ENCODE peak calls at places on chromosome 11, in ten cellular contexts. R, F, W, H, J, O, L, U, I and M are unnamed samples.

GRCh38 chr11:33804471-33804870 is 30.2 kb upstream of the FBXO3 start:
- DNase-seq in R (no peak), F (no peak), W (no peak), H (no peak), J (no peak), O (no peak), L (no peak), U (no peak), I (no peak), M (no peak)

GRCh38 chr11:72720047-72720446 is 32.2 kb downstream of the ARAP1 start:
- DNase-seq in R (peak), F (no peak), W (peak), H (no peak), J (no peak), O (peak), L (no peak), U (no peak), I (peak), M (no peak)

GRCh38 chr11:68997124-68997994 is 15.7 kb downstream of the MRGPRF start:
- DNase-seq in R (no peak), F (no peak), W (peak), H (no peak), J (no peak), O (no peak), L (no peak), U (no peak), I (no peak), M (no peak)

GRCh38 chr11:31819533-31820437 is 8.7 kb upstream of the PAX6 start:
- DNase-seq in R (no peak), F (no peak), W (no peak), H (no peak), J (no peak), O (no peak), L (no peak), U (no peak), I (no peak), M (no peak)

GRCh38 chr11:1505480-1505879 is 18.9 kb upstream of the MOB2 start:
- DNase-seq in R (no peak), F (no peak), W (no peak), H (no peak), J (no peak), O (no peak), L (no peak), U (no peak), I (no peak), M (no peak)

GRCh38 chr11:44840526-44840925 is 110.2 kb downstream of the TP53I11 start:
- DNase-seq in R (no peak), F (no peak), W (no peak), H (no peak), J (no peak), O (no peak), L (no peak), U (no peak), I (no peak), M (no peak)

GRCh38 chr11:45922425-45923082 is at the start of gene LARGE2:
- DNase-seq in R (peak), F (no peak), W (no peak), H (no peak), J (peak), O (no peak), L (no peak), U (no peak), I (no peak), M (no peak)

GRCh38 chr11:121236115-121237001 is 56.2 kb upstream of the SC5D start:
- DNase-seq in R (no peak), F (no peak), W (no peak), H (no peak), J (no peak), O (no peak), L (peak), U (peak), I (no peak), M (no peak)

GRCh38 chr11:64858467-64859401 is 14.3 kb upstream of the CDC42BPG start:
- DNase-seq in R (peak), F (no peak), W (peak), H (no peak), J (no peak), O (no peak), L (peak), U (no peak), I (peak), M (no peak)

GRCh38 chr11:69416746-69417145 is 64.7 kb upstream of the LINC01488 start:
- DNase-seq in R (no peak), F (no peak), W (no peak), H (no peak), J (no peak), O (no peak), L (no peak), U (no peak), I (no peak), M (peak)

GRCh38 chr11:47268448-47269001 is 1.4 kb upstream of the MADD start:
- DNase-seq in R (no peak), F (no peak), W (no peak), H (no peak), J (no peak), O (no peak), L (no peak), U (no peak), I (no peak), M (no peak)